ENCODE peak calls at places on chromosomes 16 and 17, in five cellular contexts. V, Z, L, K and H are unnamed samples.

GRCh38 chr16:53745126-53745525 is 41.2 kb downstream of the FTO start:
- DNase-seq in V (peak), Z (no peak), L (no peak), K (no peak), H (no peak)

GRCh38 chr17:38982858-38983746 is 15.9 kb upstream of the FBXO47 start:
- DNase-seq in V (no peak), Z (peak), L (no peak), K (no peak), H (peak)

GRCh38 chr17:61352771-61353170 is 46.9 kb upstream of the TBX2 start:
- DNase-seq in V (no peak), Z (no peak), L (no peak), K (no peak), H (no peak)

GRCh38 chr16:49277386-49277742 is 4.3 kb downstream of the CBLN1 start:
- DNase-seq in V (no peak), Z (no peak), L (no peak), K (no peak), H (no peak)

GRCh38 chr17:74738051-74738996 is 1.3 kb downstream of the RAB37 start:
- DNase-seq in V (no peak), Z (no peak), L (no peak), K (peak), H (no peak)

GRCh38 chr17:72338847-72339790 is 218.3 kb downstream of the SOX9 start:
- DNase-seq in V (no peak), Z (peak), L (no peak), K (no peak), H (peak)

GRCh38 chr16:81548551-81548900 is 103.9 kb downstream of the CMIP start:
- DNase-seq in V (no peak), Z (no peak), L (no peak), K (no peak), H (no peak)

GRCh38 chr16:73326221-73326620 is 278.3 kb upstream of the ZFHX3 start:
- DNase-seq in V (no peak), Z (no peak), L (no peak), K (no peak), H (no peak)

GRCh38 chr17:37844158-37844976 is 79.8 kb upstream of the TBC1D3K start:
- DNase-seq in V (peak), Z (peak), L (no peak), K (peak), H (peak)

GRCh38 chr16:61432421-61432820 is 603.8 kb downstream of the CDH8 start:
- DNase-seq in V (no peak), Z (no peak), L (no peak), K (no peak), H (no peak)

GRCh38 chr17:19579867-19580565 is 46.4 kb downstream of the SLC47A1 start:
- DNase-seq in V (peak), Z (no peak), L (no peak), K (no peak), H (peak)

GRCh38 chr16:14057878-14058382 is 13.2 kb upstream of the MRTFB start:
- DNase-seq in V (no peak), Z (no peak), L (peak), K (no peak), H (no peak)

GRCh38 chr16:51573191-51573590 is 422.1 kb upstream of the SALL1 start:
- DNase-seq in V (no peak), Z (no peak), L (no peak), K (no peak), H (no peak)

GRCh38 chr16:77194295-77195231 is 3.6 kb downstream of the MON1B start:
- DNase-seq in V (no peak), Z (no peak), L (no peak), K (no peak), H (no peak)

GRCh38 chr17:6509295-6509771 is 47.0 kb downstream of the PITPNM3 start:
- DNase-seq in V (no peak), Z (peak), L (peak), K (no peak), H (no peak)

GRCh38 chr17:78114831-78115723 is 13.5 kb downstream of the TMC6 start:
- DNase-seq in V (no peak), Z (no peak), L (no peak), K (no peak), H (no peak)

GRCh38 chr17:30275911-30276310 is 15.8 kb downstream of the BLMH start:
- DNase-seq in V (no peak), Z (no peak), L (no peak), K (no peak), H (no peak)

GRCh38 chr16:55372792-55373488 is 48.9 kb downstream of the IRX6 start:
- DNase-seq in V (no peak), Z (no peak), L (no peak), K (no peak), H (no peak)

GRCh38 chr16:73350707-73351452 is 303.0 kb upstream of the ZFHX3 start:
- DNase-seq in V (no peak), Z (no peak), L (no peak), K (no peak), H (peak)

GRCh38 chr16:68717684-68718083 is 19.4 kb upstream of the CDH1 start:
- DNase-seq in V (no peak), Z (no peak), L (no peak), K (no peak), H (no peak)
- H3K27ac ChIP-seq in V (no peak), Z (no peak), L (no peak), K (no peak), H (no peak)

GRCh38 chr17:31533546-31534155 is 142.2 kb downstream of the RAB11FIP4 start:
- DNase-seq in V (no peak), Z (peak), L (no peak), K (no peak), H (peak)
- TF ChIP-seq CTCF in V (peak), Z (peak), L (peak), K (no peak), H (no peak)

DNA sequence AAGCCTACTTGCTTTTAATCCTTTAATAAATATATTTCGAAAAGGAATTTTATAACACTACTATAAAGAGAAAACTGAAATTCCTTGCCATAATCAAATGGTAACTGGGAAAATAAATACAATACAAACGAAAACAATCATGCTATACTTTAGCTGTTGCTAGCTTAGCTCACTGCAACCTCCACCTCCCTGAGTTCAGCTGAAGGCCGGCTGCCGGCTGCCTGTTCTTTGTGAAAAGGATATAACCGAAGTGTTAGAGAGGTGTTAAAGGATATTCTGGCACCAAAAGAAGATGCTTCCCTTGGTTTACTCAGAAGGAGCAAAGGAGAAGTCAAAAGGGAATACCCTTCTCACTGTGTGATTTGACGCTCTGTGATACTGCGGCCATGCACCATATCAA is 108.5 kb downstream of the CACNG3 start:
- DNase-seq in V (no peak), Z (no peak), L (no peak), K (no peak), H (no peak)
- H3K27ac ChIP-seq in V (no peak), Z (no peak), L (no peak), K (no peak), H (no peak)

GRCh38 chr16:68364601-68364998 is 53.8 kb downstream of the PRMT7 start:
- DNase-seq in V (no peak), Z (peak), L (no peak), K (no peak), H (no peak)
- TF ChIP-seq CTCF in V (no peak), Z (peak), L (no peak), K (no peak), H (no peak)

DNA sequence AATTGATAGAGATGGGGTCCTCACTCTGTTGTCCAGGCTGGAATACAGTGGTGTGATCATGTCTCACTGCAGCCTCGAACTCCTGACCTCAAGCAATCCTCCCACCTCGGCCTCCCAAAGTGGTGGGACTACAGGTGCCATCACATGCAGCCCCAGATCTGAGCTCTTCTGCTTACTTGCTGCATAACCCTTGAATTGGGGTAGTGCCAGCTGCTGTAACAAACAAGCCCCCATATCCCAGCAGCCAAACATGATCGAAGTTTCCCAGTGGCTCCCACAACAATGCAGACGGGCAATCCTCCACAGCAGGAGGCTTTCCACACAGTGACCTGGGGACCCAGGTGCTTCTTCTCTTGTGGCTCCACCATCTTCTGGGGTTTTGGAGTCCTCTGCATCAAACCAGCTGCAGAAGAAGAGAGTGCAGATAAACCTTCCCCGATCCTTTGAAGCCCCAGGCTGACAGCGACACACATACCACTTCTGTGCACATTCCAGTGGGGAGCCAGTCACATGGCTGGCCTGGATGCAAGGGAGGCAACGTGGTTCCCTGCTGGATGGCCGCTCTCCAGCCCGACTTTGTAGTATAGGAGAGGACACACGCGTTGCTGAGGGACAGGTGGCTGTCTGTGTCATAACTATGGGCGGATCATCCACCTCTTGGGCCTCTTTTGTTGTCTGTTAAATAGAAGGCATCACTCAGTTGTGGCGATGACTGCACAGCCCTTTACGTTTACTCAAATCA is 16.6 kb downstream of the SBK1 start:
- DNase-seq in V (no peak), Z (no peak), L (no peak), K (no peak), H (no peak)
- H3K27ac ChIP-seq in V (no peak), Z (no peak), L (no peak), K (peak), H (no peak)

GRCh38 chr16:7086842-7087616 is 245.6 kb upstream of the RBFOX1 start:
- DNase-seq in V (peak), Z (no peak), L (no peak), K (no peak), H (peak)
- TF ChIP-seq CTCF in V (peak), Z (no peak), L (no peak), K (no peak), H (peak)

DNA sequence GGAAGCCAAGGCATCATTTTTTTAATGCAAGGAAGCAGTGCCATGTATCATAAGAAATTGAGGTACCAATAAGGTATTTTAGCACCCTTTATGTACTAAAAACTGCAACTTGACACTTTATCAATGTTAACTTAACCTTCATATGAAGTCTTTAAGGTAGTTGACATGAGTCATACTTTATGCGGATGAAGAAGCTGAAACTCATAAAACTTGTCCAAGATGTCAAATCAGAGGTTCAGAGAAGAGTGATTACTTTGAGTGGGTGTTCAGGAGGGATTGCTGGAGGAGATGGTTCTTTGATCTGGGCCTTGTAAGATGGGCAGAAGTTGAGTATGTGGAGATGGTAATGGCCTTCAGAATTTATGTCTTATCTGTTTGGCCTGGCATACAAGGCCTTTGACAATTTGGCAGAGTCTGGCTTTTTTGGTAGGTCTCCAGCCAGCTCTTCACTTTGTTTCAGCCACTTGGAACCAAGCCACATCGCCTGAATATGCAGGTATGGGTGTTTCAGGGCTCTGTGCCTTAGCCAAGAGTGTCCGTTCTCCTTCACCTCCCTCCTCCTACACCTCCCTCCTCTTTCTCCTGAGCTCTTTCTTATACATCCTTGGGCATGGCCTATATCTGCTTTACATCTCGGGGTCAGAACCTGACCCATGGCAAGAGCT is 23.7 kb downstream of the YPEL2 start:
- DNase-seq in V (no peak), Z (no peak), L (no peak), K (no peak), H (peak)
- H3K27ac ChIP-seq in V (peak), Z (no peak), L (peak), K (no peak), H (peak)

GRCh38 chr17:18038861-18039534 is at the start of the genes ATPAF2 and GID4:
- DNase-seq in V (peak), Z (peak), L (peak), K (peak), H (peak)
- TF ChIP-seq CTCF in V (no peak), Z (no peak), L (no peak), K (no peak), H (no peak)

DNA sequence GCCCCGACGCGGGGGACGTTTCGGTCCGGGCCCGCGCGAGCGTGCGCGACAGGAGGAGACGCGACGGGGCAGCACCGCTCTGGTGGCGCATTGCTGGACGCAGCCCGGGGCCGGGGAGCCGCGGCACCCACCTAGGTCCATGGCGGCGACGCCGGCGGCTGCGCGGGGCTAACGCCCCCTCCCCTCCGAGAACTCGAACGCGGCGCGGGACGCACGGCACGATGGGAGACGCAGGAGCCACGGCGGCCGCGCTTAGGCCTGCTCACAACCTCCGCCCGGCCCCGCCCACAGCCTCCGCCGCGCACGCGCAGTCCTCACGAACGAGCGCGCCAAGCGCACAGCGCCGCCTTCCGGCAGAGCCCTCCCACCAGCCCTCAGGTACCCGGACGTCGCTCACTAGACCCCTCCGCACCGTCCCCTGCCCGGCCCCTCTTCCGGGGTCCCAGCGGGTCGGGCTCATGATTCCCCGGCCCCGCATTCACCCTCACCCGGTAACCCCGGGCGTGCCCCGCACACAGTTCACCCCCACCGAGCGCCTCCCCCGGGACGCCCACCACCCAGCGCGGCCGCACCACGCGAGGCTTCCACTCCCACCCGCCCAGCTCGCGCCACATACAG is at the start of gene GEMIN4:
- DNase-seq in V (peak), Z (peak), L (peak), K (peak), H (peak)
- H3K27ac ChIP-seq in V (peak), Z (peak), L (peak), K (peak), H (peak)

GRCh38 chr16:4957720-4958509 is at the start of gene SEC14L5:
- DNase-seq in V (peak), Z (peak), L (peak), K (peak), H (peak)
- TF ChIP-seq CTCF in V (no peak), Z (no peak), L (no peak), K (no peak), H (no peak)